ENCODE peak calls at places on chromosome 15, in five cellular contexts. One of them, this sample, is unnamed.

GRCh38 chr15:82642656-82643055 is 4.5 kb downstream of the CPEB1 start:
- DNase-seq in tibial artery: no peak
- DNase-seq in neural progenitor cell: no peak
- DNase-seq in thoracic aorta: no peak
- DNase-seq in SJSA1: no peak
- DNase-seq in this sample: no peak

GRCh38 chr15:31294067-31294466 is 32.6 kb upstream of the KLF13 start:
- DNase-seq in thoracic aorta: no peak
- DNase-seq in neural progenitor cell: no peak
- DNase-seq in SJSA1: no peak
- DNase-seq in tibial artery: no peak
- DNase-seq in this sample: no peak

GRCh38 chr15:67267951-67268941 is 13.7 kb downstream of the IQCH start:
- DNase-seq in SJSA1: no peak
- DNase-seq in neural progenitor cell: no peak
- DNase-seq in thoracic aorta: no peak
- DNase-seq in tibial artery: no peak
- DNase-seq in this sample: no peak

GRCh38 chr15:67700023-67700422 is 125.3 kb upstream of the SKOR1 start:
- DNase-seq in neural progenitor cell: no peak
- DNase-seq in tibial artery: no peak
- DNase-seq in thoracic aorta: no peak
- DNase-seq in SJSA1: no peak
- DNase-seq in this sample: no peak

GRCh38 chr15:59311245-59311644 is 61.4 kb downstream of the MYO1E start:
- DNase-seq in neural progenitor cell: peak; percentile 34
- DNase-seq in tibial artery: no peak
- DNase-seq in thoracic aorta: no peak
- DNase-seq in SJSA1: no peak
- DNase-seq in this sample: no peak

GRCh38 chr15:38991126-38991525 is 426.5 kb upstream of the RASGRP1 start:
- DNase-seq in thoracic aorta: no peak
- DNase-seq in tibial artery: peak; percentile 21
- DNase-seq in SJSA1: peak; percentile 42
- DNase-seq in neural progenitor cell: peak; percentile 58
- DNase-seq in this sample: peak; percentile 71

GRCh38 chr15:79168922-79169322 is 78.3 kb upstream of the RASGRF1 start:
- DNase-seq in tibial artery: no peak
- DNase-seq in neural progenitor cell: peak; percentile 81
- DNase-seq in SJSA1: peak; percentile 10
- DNase-seq in thoracic aorta: no peak
- DNase-seq in this sample: no peak

GRCh38 chr15:29616512-29616911 is 205.8 kb downstream of the TJP1 start:
- DNase-seq in SJSA1: no peak
- DNase-seq in tibial artery: no peak
- DNase-seq in neural progenitor cell: no peak
- DNase-seq in thoracic aorta: no peak
- DNase-seq in this sample: no peak

GRCh38 chr15:68379058-68379758 is 52.8 kb downstream of the ITGA11 start:
- DNase-seq in tibial artery: no peak
- DNase-seq in neural progenitor cell: no peak
- DNase-seq in thoracic aorta: no peak
- DNase-seq in SJSA1: no peak
- DNase-seq in this sample: no peak

GRCh38 chr15:96374494-96374893 is 44.0 kb downstream of the NR2F2 start:
- DNase-seq in tibial artery: no peak
- DNase-seq in SJSA1: no peak
- DNase-seq in thoracic aorta: no peak
- DNase-seq in neural progenitor cell: no peak
- DNase-seq in this sample: no peak
- H3K27me3 ChIP-seq in tibial artery: no peaks in the 10 kb centered on the region
- H3K27me3 ChIP-seq in SJSA1: no peaks in the 10 kb centered on the region
- H3K27me3 ChIP-seq in thoracic aorta: no peaks in the 10 kb centered on the region
- H3K27me3 ChIP-seq in neural progenitor cell: peaks cover 86% of the 10 kb centered on the region
- H3K27me3 ChIP-seq in this sample: no peaks in the 10 kb centered on the region

DNA sequence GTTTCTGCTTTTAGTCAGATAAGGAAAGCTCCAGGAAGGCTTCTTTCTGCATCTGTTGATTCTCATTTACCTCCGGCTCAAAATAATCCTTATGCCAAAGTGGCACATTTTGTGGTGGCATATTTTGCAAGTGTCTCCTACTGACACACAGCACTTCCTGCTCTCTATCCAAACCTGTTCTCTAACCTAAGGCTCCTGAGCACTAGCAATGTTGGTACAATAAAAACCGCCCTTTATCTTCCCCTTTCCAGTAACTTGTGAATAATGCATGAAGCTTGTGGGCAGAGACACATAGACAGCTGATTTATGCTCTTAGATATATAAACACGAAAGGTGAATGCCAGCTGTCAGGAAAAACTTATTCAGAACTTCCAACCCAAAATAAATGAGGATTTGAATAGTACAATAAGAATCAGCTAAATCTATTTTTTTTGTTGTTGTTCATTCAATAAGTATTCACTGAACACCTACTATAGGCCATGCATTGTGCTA is 34.6 kb upstream of the ARPIN start:
- DNase-seq in thoracic aorta: no peak
- DNase-seq in SJSA1: no peak
- DNase-seq in neural progenitor cell: no peak
- DNase-seq in tibial artery: no peak
- DNase-seq in this sample: no peak
- H3K27ac ChIP-seq in thoracic aorta: no peak overlapping the region
- H3K27ac ChIP-seq in SJSA1: no peak overlapping the region
- H3K27ac ChIP-seq in neural progenitor cell: no peak overlapping the region
- H3K27ac ChIP-seq in tibial artery: no peak overlapping the region
- H3K27ac ChIP-seq in this sample: no peak overlapping the region

GRCh38 chr15:73382131-73382530 is 13.4 kb upstream of the HCN4 start:
- DNase-seq in tibial artery: no peak
- DNase-seq in thoracic aorta: no peak
- DNase-seq in SJSA1: no peak
- DNase-seq in neural progenitor cell: no peak
- DNase-seq in this sample: no peak
- H3K27me3 ChIP-seq in tibial artery: no peaks in the 10 kb centered on the region
- H3K27me3 ChIP-seq in thoracic aorta: no peaks in the 10 kb centered on the region
- H3K27me3 ChIP-seq in SJSA1: no peaks in the 10 kb centered on the region
- H3K27me3 ChIP-seq in neural progenitor cell: no peaks in the 10 kb centered on the region
- H3K27me3 ChIP-seq in this sample: peaks cover 3% of the 10 kb centered on the region

GRCh38 chr15:70713547-70714414 is 49.6 kb downstream of the UACA start:
- DNase-seq in neural progenitor cell: peak; percentile 33
- DNase-seq in SJSA1: no peak
- DNase-seq in thoracic aorta: no peak
- DNase-seq in tibial artery: no peak
- DNase-seq in this sample: no peak

GRCh38 chr15:70714575-70714974 is 48.8 kb downstream of the UACA start:
- DNase-seq in thoracic aorta: no peak
- DNase-seq in SJSA1: no peak
- DNase-seq in neural progenitor cell: no peak
- DNase-seq in tibial artery: no peak
- DNase-seq in this sample: no peak

GRCh38 chr15:70717237-70717793 is 46.0 kb downstream of the UACA start:
- DNase-seq in tibial artery: no peak
- DNase-seq in SJSA1: no peak
- DNase-seq in thoracic aorta: no peak
- DNase-seq in neural progenitor cell: no peak
- DNase-seq in this sample: no peak

GRCh38 chr15:70720228-70721016 is 42.9 kb downstream of the UACA start:
- DNase-seq in SJSA1: no peak
- DNase-seq in thoracic aorta: no peak
- DNase-seq in tibial artery: no peak
- DNase-seq in neural progenitor cell: no peak
- DNase-seq in this sample: no peak

DNA sequence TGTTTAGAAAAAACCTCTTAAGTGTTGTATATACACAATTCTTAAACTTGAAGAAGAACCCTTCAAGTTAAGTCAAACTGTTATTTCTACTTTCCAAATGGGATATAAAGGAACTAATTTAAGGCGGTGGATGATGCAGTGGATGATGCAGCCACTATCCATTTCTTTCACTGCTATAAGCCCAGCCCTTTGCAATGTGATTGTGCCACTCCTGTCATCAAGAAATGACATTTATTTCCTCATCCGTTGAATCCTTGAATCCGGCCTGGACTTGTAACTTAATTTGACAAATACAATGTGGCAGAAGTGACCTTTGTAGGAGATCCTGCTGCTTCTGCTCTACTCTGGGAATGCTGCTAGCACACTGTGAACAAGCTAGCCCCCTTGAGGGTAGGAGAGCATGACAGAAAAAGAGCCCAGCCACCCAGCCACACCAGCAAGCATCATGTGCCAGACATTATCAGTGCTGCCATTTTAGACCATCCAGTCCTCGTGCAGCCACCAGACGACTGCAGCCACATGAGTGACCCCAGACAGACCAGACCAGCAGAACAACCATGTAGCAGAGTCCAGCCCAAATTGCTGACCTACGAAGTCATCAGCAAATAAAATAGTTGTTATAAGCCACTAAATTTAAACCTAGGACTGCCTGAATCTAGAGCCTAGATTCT is 47.4 kb downstream of the UACA start:
- DNase-seq in SJSA1: no peak
- DNase-seq in neural progenitor cell: no peak
- DNase-seq in tibial artery: no peak
- DNase-seq in thoracic aorta: no peak
- DNase-seq in this sample: peak; percentile 33
- H3K27ac ChIP-seq in SJSA1: no peak overlapping the region
- H3K27ac ChIP-seq in neural progenitor cell: no peak overlapping the region
- H3K27ac ChIP-seq in tibial artery: peak overlapping the region; percentile 76
- H3K27ac ChIP-seq in thoracic aorta: peak overlapping the region; percentile 68
- H3K27ac ChIP-seq in this sample: no peak overlapping the region

DNA sequence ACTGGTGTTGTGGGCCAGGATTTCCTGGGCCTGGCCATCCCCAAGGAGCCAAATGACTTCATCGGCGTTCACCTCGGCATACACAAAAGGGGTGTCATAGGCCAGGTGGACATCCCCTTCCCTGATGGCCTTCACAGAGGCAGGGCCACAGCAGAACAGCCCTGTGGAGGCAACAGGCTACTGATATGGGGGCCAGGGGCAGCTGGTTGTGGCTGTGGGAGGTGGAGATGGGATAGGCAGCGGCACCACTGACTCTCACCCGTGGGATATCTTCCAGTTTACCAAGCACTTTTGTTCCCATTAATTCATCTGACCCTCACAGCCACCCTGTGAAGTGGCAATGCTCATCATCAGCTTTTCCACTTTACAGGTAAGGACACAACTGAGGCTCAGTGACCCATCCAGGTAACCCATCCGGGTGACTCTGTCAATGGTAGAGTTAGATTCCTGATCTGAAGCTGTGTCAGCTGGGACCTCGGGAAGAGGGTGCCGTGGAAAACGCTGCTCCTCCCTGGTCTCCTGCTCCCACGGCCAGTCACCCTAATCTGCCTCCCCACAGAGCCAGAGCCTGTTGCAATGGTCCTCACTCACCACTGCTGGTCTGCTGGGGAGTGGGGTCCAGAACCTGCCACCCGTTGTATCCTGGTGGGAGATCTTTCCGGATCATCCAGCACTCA is 15.3 kb upstream of the TGM5 start:
- DNase-seq in tibial artery: no peak
- DNase-seq in SJSA1: no peak
- DNase-seq in neural progenitor cell: no peak
- DNase-seq in thoracic aorta: no peak
- DNase-seq in this sample: no peak
- H3K27me3 ChIP-seq in tibial artery: no peaks in the 10 kb centered on the region
- H3K27me3 ChIP-seq in SJSA1: no peaks in the 10 kb centered on the region
- H3K27me3 ChIP-seq in neural progenitor cell: no peaks in the 10 kb centered on the region
- H3K27me3 ChIP-seq in thoracic aorta: no peaks in the 10 kb centered on the region
- H3K27me3 ChIP-seq in this sample: peaks cover 7% of the 10 kb centered on the region

DNA sequence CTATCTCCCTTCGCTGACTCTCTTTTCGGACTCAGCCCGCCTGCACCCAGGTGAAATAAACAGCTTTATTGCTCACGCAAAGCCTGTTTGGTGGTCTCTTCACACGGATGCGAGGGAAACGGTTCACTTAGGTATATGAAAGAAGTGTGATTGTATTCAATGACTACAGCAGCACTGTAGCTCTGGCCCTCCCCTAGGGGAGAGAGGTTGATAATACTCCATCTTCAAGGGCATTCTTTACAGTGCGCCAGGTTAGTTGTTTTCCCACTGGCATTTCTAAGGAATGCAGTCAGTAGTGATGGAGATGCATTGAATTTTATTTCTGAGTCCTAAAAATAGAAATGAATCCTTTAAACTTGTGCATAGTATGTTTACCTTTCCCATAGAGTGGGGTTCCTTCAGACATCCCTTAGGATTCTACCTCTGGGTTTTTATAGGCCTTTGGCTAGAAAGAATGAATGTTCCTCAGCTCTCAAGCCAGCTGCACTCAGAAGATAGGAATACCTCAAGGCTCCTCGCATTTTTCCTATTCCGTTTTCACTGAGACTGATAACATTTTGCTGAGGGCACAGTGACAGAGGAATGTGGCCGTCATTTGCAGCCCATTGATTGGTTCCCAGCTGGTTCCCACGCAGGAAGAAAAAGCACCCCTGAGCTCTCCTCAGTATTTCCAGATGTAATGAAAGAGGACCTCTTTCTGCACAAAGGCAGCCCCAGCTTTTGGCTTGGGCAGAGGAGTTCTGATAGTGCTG is 131.8 kb upstream of the C2CD4B start:
- DNase-seq in tibial artery: no peak
- DNase-seq in SJSA1: no peak
- DNase-seq in thoracic aorta: no peak
- DNase-seq in neural progenitor cell: peak; percentile 40
- DNase-seq in this sample: no peak
- H3K27ac ChIP-seq in tibial artery: no peak overlapping the region
- H3K27ac ChIP-seq in SJSA1: no peak overlapping the region
- H3K27ac ChIP-seq in thoracic aorta: no peak overlapping the region
- H3K27ac ChIP-seq in neural progenitor cell: no peak overlapping the region
- H3K27ac ChIP-seq in this sample: no peak overlapping the region

DNA sequence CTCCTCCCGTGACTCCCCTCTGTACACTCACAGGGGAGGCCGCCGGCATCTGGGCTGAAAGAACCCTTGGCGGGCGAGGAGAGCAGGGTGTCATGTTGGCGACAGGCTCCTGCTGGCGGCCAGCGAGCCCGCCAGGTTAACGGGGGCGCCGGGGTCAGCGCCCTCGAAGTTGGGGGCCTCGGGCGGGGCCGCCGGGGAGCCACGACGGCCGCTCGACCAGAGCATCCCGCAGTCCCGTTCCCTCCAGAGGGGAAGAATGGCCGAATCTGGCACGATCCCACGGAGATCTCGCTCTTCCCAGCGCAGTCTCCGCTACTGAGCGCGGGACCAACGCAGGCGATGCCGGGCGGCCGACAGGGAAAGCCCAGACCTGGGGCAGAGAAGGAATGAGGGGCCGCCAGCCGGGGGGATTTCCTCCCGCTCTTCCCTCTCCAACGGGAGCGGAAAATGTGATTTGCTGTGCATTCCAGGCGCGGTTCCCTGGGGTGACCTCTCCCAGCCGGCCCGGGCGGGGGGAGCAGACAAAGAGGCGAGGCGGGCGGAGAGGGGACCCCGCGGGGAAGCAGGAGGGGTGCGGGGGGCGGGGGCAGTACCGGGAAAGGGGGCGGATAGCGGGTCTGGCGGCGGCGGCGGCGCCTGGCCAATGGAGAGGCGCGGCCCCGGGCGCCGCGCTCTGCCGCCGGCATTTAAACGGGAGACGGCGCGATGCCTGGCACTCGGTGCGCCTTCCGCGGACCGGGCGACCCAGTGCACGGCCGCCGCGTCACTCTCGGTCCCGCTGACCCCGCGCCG is at the start of gene GREM1:
- DNase-seq in SJSA1: no peak
- DNase-seq in neural progenitor cell: peak; percentile 90
- DNase-seq in tibial artery: no peak
- DNase-seq in thoracic aorta: no peak
- DNase-seq in this sample: peak; percentile 78
- H3K27me3 ChIP-seq in SJSA1: peaks cover 37% of the 10 kb centered on the region
- H3K27me3 ChIP-seq in neural progenitor cell: peaks cover 88% of the 10 kb centered on the region
- H3K27me3 ChIP-seq in tibial artery: no peaks in the 10 kb centered on the region
- H3K27me3 ChIP-seq in thoracic aorta: peaks cover 15% of the 10 kb centered on the region
- H3K27me3 ChIP-seq in this sample: no peaks in the 10 kb centered on the region

GRCh38 chr15:77499087-77499765 is 78.5 kb downstream of the HMG20A start:
- DNase-seq in neural progenitor cell: peak; percentile 71
- DNase-seq in tibial artery: no peak
- DNase-seq in SJSA1: no peak
- DNase-seq in thoracic aorta: no peak
- DNase-seq in this sample: no peak
- H3K27ac ChIP-seq in neural progenitor cell: peak overlapping the region; percentile 78
- H3K27ac ChIP-seq in tibial artery: peak overlapping the region; percentile 82
- H3K27ac ChIP-seq in SJSA1: no peak overlapping the region
- H3K27ac ChIP-seq in thoracic aorta: no peak overlapping the region
- H3K27ac ChIP-seq in this sample: no peak overlapping the region

This sample was measured in SJCRH30.